ENCODE peak calls at places on chromosomes 7 and 10, in nine cellular contexts. One of them, this sample, is unnamed.

GRCh38 chr7:8068892-8069686 is 100.5 kb downstream of the GLCCI1 start:
- DNase-seq in KBM-7: no peak
- DNase-seq in iPS DF 6.9: no peak
- DNase-seq in NCI-H2029 treated with DMSO at 0.1 percent for 48 hours: no peak
- DNase-seq in HT1080: no peak
- DNase-seq in T-helper 9 cell: no peak
- DNase-seq in AG10803: no peak
- DNase-seq in activated CD4-positive, alpha-beta memory T cell treated with anti-CD3 and anti-CD28 coated beads for 36 hours: no peak
- DNase-seq in Kasumi-1: no peak
- DNase-seq in this sample: no peak

GRCh38 chr10:128078136-128078969 is 47.9 kb downstream of the MKI67 start:
- DNase-seq in NCI-H2029 treated with DMSO at 0.1 percent for 48 hours: no peak
- DNase-seq in HT1080: peak
- DNase-seq in iPS DF 6.9: no peak
- DNase-seq in activated CD4-positive, alpha-beta memory T cell treated with anti-CD3 and anti-CD28 coated beads for 36 hours: peak
- DNase-seq in KBM-7: peak
- DNase-seq in T-helper 9 cell: peak
- DNase-seq in Kasumi-1: peak
- DNase-seq in AG10803: peak
- DNase-seq in this sample: peak

GRCh38 chr7:74653686-74654181 is 3.8 kb upstream of the GTF2I start:
- DNase-seq in iPS DF 6.9: no peak
- DNase-seq in AG10803: no peak
- DNase-seq in activated CD4-positive, alpha-beta memory T cell treated with anti-CD3 and anti-CD28 coated beads for 36 hours: no peak
- DNase-seq in KBM-7: no peak
- DNase-seq in HT1080: no peak
- DNase-seq in T-helper 9 cell: no peak
- DNase-seq in Kasumi-1: no peak
- DNase-seq in NCI-H2029 treated with DMSO at 0.1 percent for 48 hours: no peak
- DNase-seq in this sample: no peak

GRCh38 chr10:79127151-79127961 is 58.6 kb downstream of the ZMIZ1 start:
- DNase-seq in NCI-H2029 treated with DMSO at 0.1 percent for 48 hours: no peak
- DNase-seq in activated CD4-positive, alpha-beta memory T cell treated with anti-CD3 and anti-CD28 coated beads for 36 hours: no peak
- DNase-seq in T-helper 9 cell: no peak
- DNase-seq in Kasumi-1: peak
- DNase-seq in AG10803: peak
- DNase-seq in HT1080: peak
- DNase-seq in iPS DF 6.9: no peak
- DNase-seq in KBM-7: peak
- DNase-seq in this sample: peak

GRCh38 chr7:2247141-2247985 is 5.3 kb downstream of the NUDT1 start:
- DNase-seq in NCI-H2029 treated with DMSO at 0.1 percent for 48 hours: no peak
- DNase-seq in AG10803: no peak
- DNase-seq in T-helper 9 cell: no peak
- DNase-seq in activated CD4-positive, alpha-beta memory T cell treated with anti-CD3 and anti-CD28 coated beads for 36 hours: peak
- DNase-seq in Kasumi-1: no peak
- DNase-seq in iPS DF 6.9: no peak
- DNase-seq in KBM-7: peak
- DNase-seq in HT1080: no peak
- DNase-seq in this sample: peak

GRCh38 chr10:64261092-64261491 is 739.9 kb downstream of the REEP3 start:
- DNase-seq in activated CD4-positive, alpha-beta memory T cell treated with anti-CD3 and anti-CD28 coated beads for 36 hours: no peak
- DNase-seq in NCI-H2029 treated with DMSO at 0.1 percent for 48 hours: no peak
- DNase-seq in HT1080: no peak
- DNase-seq in KBM-7: no peak
- DNase-seq in Kasumi-1: no peak
- DNase-seq in iPS DF 6.9: no peak
- DNase-seq in T-helper 9 cell: no peak
- DNase-seq in AG10803: no peak
- DNase-seq in this sample: no peak

GRCh38 chr7:106016331-106016730 is 53.3 kb downstream of the CDHR3 start:
- DNase-seq in NCI-H2029 treated with DMSO at 0.1 percent for 48 hours: no peak
- DNase-seq in iPS DF 6.9: no peak
- DNase-seq in HT1080: no peak
- DNase-seq in activated CD4-positive, alpha-beta memory T cell treated with anti-CD3 and anti-CD28 coated beads for 36 hours: no peak
- DNase-seq in Kasumi-1: no peak
- DNase-seq in KBM-7: no peak
- DNase-seq in T-helper 9 cell: no peak
- DNase-seq in AG10803: no peak
- DNase-seq in this sample: no peak

GRCh38 chr7:98178321-98178720 is 32.9 kb upstream of the BHLHA15 start:
- DNase-seq in T-helper 9 cell: no peak
- DNase-seq in HT1080: no peak
- DNase-seq in AG10803: no peak
- DNase-seq in activated CD4-positive, alpha-beta memory T cell treated with anti-CD3 and anti-CD28 coated beads for 36 hours: no peak
- DNase-seq in Kasumi-1: no peak
- DNase-seq in KBM-7: no peak
- DNase-seq in NCI-H2029 treated with DMSO at 0.1 percent for 48 hours: peak
- DNase-seq in iPS DF 6.9: no peak
- DNase-seq in this sample: no peak

GRCh38 chr7:137142376-137142775 is 201.2 kb downstream of the PTN start:
- DNase-seq in NCI-H2029 treated with DMSO at 0.1 percent for 48 hours: no peak
- DNase-seq in KBM-7: no peak
- DNase-seq in Kasumi-1: no peak
- DNase-seq in HT1080: peak
- DNase-seq in iPS DF 6.9: no peak
- DNase-seq in AG10803: no peak
- DNase-seq in activated CD4-positive, alpha-beta memory T cell treated with anti-CD3 and anti-CD28 coated beads for 36 hours: no peak
- DNase-seq in T-helper 9 cell: no peak
- DNase-seq in this sample: no peak

GRCh38 chr7:155214328-155214986 is 83.2 kb upstream of the INSIG1 start:
- DNase-seq in Kasumi-1: no peak
- DNase-seq in KBM-7: no peak
- DNase-seq in iPS DF 6.9: no peak
- DNase-seq in activated CD4-positive, alpha-beta memory T cell treated with anti-CD3 and anti-CD28 coated beads for 36 hours: no peak
- DNase-seq in HT1080: no peak
- DNase-seq in AG10803: peak
- DNase-seq in NCI-H2029 treated with DMSO at 0.1 percent for 48 hours: no peak
- DNase-seq in T-helper 9 cell: no peak
- DNase-seq in this sample: peak

GRCh38 chr10:103507235-103508191 is 14.0 kb downstream of the NEURL1 start:
- DNase-seq in AG10803: no peak
- DNase-seq in iPS DF 6.9: no peak
- DNase-seq in KBM-7: no peak
- DNase-seq in T-helper 9 cell: no peak
- DNase-seq in activated CD4-positive, alpha-beta memory T cell treated with anti-CD3 and anti-CD28 coated beads for 36 hours: no peak
- DNase-seq in Kasumi-1: no peak
- DNase-seq in HT1080: no peak
- DNase-seq in NCI-H2029 treated with DMSO at 0.1 percent for 48 hours: no peak
- DNase-seq in this sample: no peak

GRCh38 chr7:27252935-27253333 is 10.3 kb downstream of the EVX1 start:
- DNase-seq in AG10803: no peak
- DNase-seq in HT1080: no peak
- DNase-seq in Kasumi-1: no peak
- DNase-seq in T-helper 9 cell: no peak
- DNase-seq in iPS DF 6.9: no peak
- DNase-seq in KBM-7: no peak
- DNase-seq in NCI-H2029 treated with DMSO at 0.1 percent for 48 hours: no peak
- DNase-seq in activated CD4-positive, alpha-beta memory T cell treated with anti-CD3 and anti-CD28 coated beads for 36 hours: no peak
- DNase-seq in this sample: no peak

GRCh38 chr10:69578508-69578991 is 5.3 kb upstream of the NEUROG3 start:
- DNase-seq in AG10803: no peak
- DNase-seq in HT1080: no peak
- DNase-seq in KBM-7: no peak
- DNase-seq in activated CD4-positive, alpha-beta memory T cell treated with anti-CD3 and anti-CD28 coated beads for 36 hours: no peak
- DNase-seq in T-helper 9 cell: no peak
- DNase-seq in NCI-H2029 treated with DMSO at 0.1 percent for 48 hours: no peak
- DNase-seq in Kasumi-1: no peak
- DNase-seq in iPS DF 6.9: no peak
- DNase-seq in this sample: no peak

GRCh38 chr7:66542049-66542448 is 86.6 kb upstream of the KCTD7 start:
- DNase-seq in Kasumi-1: no peak
- DNase-seq in T-helper 9 cell: no peak
- DNase-seq in HT1080: peak
- DNase-seq in iPS DF 6.9: no peak
- DNase-seq in activated CD4-positive, alpha-beta memory T cell treated with anti-CD3 and anti-CD28 coated beads for 36 hours: no peak
- DNase-seq in KBM-7: no peak
- DNase-seq in AG10803: no peak
- DNase-seq in NCI-H2029 treated with DMSO at 0.1 percent for 48 hours: no peak
- DNase-seq in this sample: no peak

GRCh38 chr7:17369686-17370426 is 71.4 kb downstream of the AHR start:
- DNase-seq in HT1080: peak
- DNase-seq in T-helper 9 cell: no peak
- DNase-seq in KBM-7: peak
- DNase-seq in AG10803: peak
- DNase-seq in Kasumi-1: peak
- DNase-seq in NCI-H2029 treated with DMSO at 0.1 percent for 48 hours: no peak
- DNase-seq in iPS DF 6.9: no peak
- DNase-seq in activated CD4-positive, alpha-beta memory T cell treated with anti-CD3 and anti-CD28 coated beads for 36 hours: no peak
- DNase-seq in this sample: peak

GRCh38 chr10:132640326-132641125 is 102.9 kb downstream of the INPP5A start:
- DNase-seq in NCI-H2029 treated with DMSO at 0.1 percent for 48 hours: no peak
- DNase-seq in AG10803: no peak
- DNase-seq in HT1080: no peak
- DNase-seq in T-helper 9 cell: no peak
- DNase-seq in activated CD4-positive, alpha-beta memory T cell treated with anti-CD3 and anti-CD28 coated beads for 36 hours: no peak
- DNase-seq in KBM-7: no peak
- DNase-seq in iPS DF 6.9: no peak
- DNase-seq in Kasumi-1: no peak
- DNase-seq in this sample: no peak

GRCh38 chr7:70463332-70463938 is 668.5 kb upstream of the GALNT17 start:
- DNase-seq in activated CD4-positive, alpha-beta memory T cell treated with anti-CD3 and anti-CD28 coated beads for 36 hours: no peak
- DNase-seq in iPS DF 6.9: no peak
- DNase-seq in Kasumi-1: no peak
- DNase-seq in HT1080: no peak
- DNase-seq in AG10803: no peak
- DNase-seq in T-helper 9 cell: no peak
- DNase-seq in KBM-7: no peak
- DNase-seq in NCI-H2029 treated with DMSO at 0.1 percent for 48 hours: no peak
- DNase-seq in this sample: no peak

GRCh38 chr7:134737561-134738353 is 41.7 kb upstream of the CALD1 start:
- DNase-seq in HT1080: peak
- DNase-seq in activated CD4-positive, alpha-beta memory T cell treated with anti-CD3 and anti-CD28 coated beads for 36 hours: peak
- DNase-seq in AG10803: peak
- DNase-seq in T-helper 9 cell: no peak
- DNase-seq in Kasumi-1: peak
- DNase-seq in iPS DF 6.9: no peak
- DNase-seq in KBM-7: peak
- DNase-seq in NCI-H2029 treated with DMSO at 0.1 percent for 48 hours: no peak
- DNase-seq in this sample: peak